ENCODE peak calls at places on chromosomes 7 and 10, in five cellular contexts. M is naive thymus-derived CD4-positive, alpha-beta T cell; W is psoas muscle; D is IMR-90; H is fibroblast of lung. Q is an unnamed sample.
A peak's percentile ranks its signal among the peaks of the same experiment; 100 is the strongest.

GRCh38 chr10:20040012-20040411 is 223.8 kb downstream of the PLXDC2 start:
- DNase-seq in M (no peak), W (no peak), D (no peak), H (peak; percentile 19), Q (no peak)

GRCh38 chr10:109913351-109913902 is 9.9 kb downstream of the XPNPEP1 start:
- DNase-seq in M (no peak), D (no peak), H (no peak), W (no peak), Q (no peak)

GRCh38 chr7:43531700-43532099 is 51.2 kb upstream of the STK17A start:
- DNase-seq in M (no peak), D (no peak), W (no peak), H (no peak), Q (no peak)

GRCh38 chr10:107913317-107914294 is 749.1 kb upstream of the SORCS1 start:
- DNase-seq in W (no peak), D (no peak), H (no peak), M (no peak), Q (no peak)

GRCh38 chr10:68721673-68721963 is 579 bp downstream of the CCAR1 start:
- DNase-seq in M (peak; percentile 0), D (no peak), H (no peak), W (no peak), Q (no peak)

GRCh38 chr7:85685901-85686300 is 499.0 kb upstream of the SEMA3D start:
- DNase-seq in D (no peak), M (no peak), H (no peak), W (no peak), Q (no peak)

GRCh38 chr10:114413398-114413797 is 9.1 kb upstream of the AFAP1L2 start:
- DNase-seq in M (no peak), W (no peak), H (peak; percentile 38), D (no peak), Q (no peak)

GRCh38 chr10:59847326-59847725 is 59.0 kb downstream of the CCDC6 start:
- DNase-seq in M (no peak), D (no peak), W (no peak), H (no peak), Q (no peak)

GRCh38 chr10:63700209-63700934 is 179.2 kb downstream of the REEP3 start:
- DNase-seq in W (peak; percentile 64), H (peak; percentile 99), D (peak; percentile 99), M (no peak), Q (no peak)

GRCh38 chr10:99913831-99914235 is 95.9 kb downstream of the DNMBP start:
- DNase-seq in H (peak; percentile 32), W (no peak), D (no peak), M (no peak), Q (no peak)

GRCh38 chr10:88499569-88500470 is 83.3 kb downstream of the RNLS start:
- DNase-seq in M (no peak), H (peak; percentile 87), W (no peak), D (peak; percentile 71), Q (no peak)

GRCh38 chr7:76381814-76382213 is 23.0 kb upstream of the YWHAG start:
- DNase-seq in H (no peak), M (no peak), D (no peak), W (no peak), Q (no peak)

GRCh38 chr7:121505540-121506182 is 109.6 kb upstream of the FAM3C start:
- DNase-seq in H (no peak), D (no peak), M (no peak), W (no peak), Q (no peak)

GRCh38 chr10:2953495-2953894 is 113.9 kb upstream of the PFKP start:
- DNase-seq in W (no peak), H (peak; percentile 21), D (no peak), M (no peak), Q (no peak)

GRCh38 chr10:67788028-67788886 is 49.7 kb downstream of the DNAJC12 start:
- DNase-seq in M (peak; percentile 52), D (no peak), W (peak; percentile 63), H (peak; percentile 9), Q (peak; percentile 56)

GRCh38 chr7:116216956-116217570 is 6.7 kb downstream of the TES start:
- DNase-seq in H (no peak), D (peak; percentile 61), M (no peak), W (no peak), Q (no peak)

GRCh38 chr7:19020711-19021110 is 96.7 kb downstream of the TWIST1 start:
- DNase-seq in W (no peak), H (peak; percentile 91), D (peak; percentile 41), M (no peak), Q (no peak)

GRCh38 chr7:105298439-105298894 is 90.3 kb downstream of the SRPK2 start:
- DNase-seq in D (no peak), H (no peak), W (no peak), M (no peak), Q (peak; percentile 12)

GRCh38 chr10:14325325-14325955 is 5.3 kb downstream of the FRMD4A start:
- DNase-seq in D (peak; percentile 12), W (no peak), H (no peak), M (peak; percentile 17), Q (peak; percentile 26)

GRCh38 chr7:106305732-106306131 is 20.9 kb upstream of the NAMPT start:
- DNase-seq in D (no peak), M (no peak), W (no peak), H (no peak), Q (no peak)

GRCh38 chr10:26391701-26392695 is 46.1 kb upstream of the APBB1IP start:
- DNase-seq in M (peak; percentile 25), D (no peak), W (no peak), H (no peak), Q (no peak)

GRCh38 chr7:46214526-46214925 is 293.5 kb upstream of the IGFBP3 start:
- DNase-seq in D (no peak), M (no peak), H (no peak), W (no peak), Q (no peak)
- H3K4me1 ChIP-seq in D (peaks cover 4% of the 10 kb centered on the region), M (no peaks in the 10 kb centered on the region), H (no peaks in the 10 kb centered on the region), W (no peaks in the 10 kb centered on the region), Q (no peaks in the 10 kb centered on the region)

GRCh38 chr10:119235381-119235780 is 28.0 kb downstream of the GRK5 start:
- DNase-seq in H (peak; percentile 66), M (no peak), D (peak; percentile 44), W (peak; percentile 41), Q (no peak)

GRCh38 chr10:119242191-119242590 is 34.8 kb downstream of the GRK5 start:
- DNase-seq in M (no peak), D (no peak), H (no peak), W (no peak), Q (no peak)

GRCh38 chr10:119237722-119238436 is 30.5 kb downstream of the GRK5 start:
- DNase-seq in W (no peak), M (no peak), H (no peak), D (peak; percentile 52), Q (no peak)

GRCh38 chr10:119241066-119241465 is 33.7 kb downstream of the GRK5 start:
- DNase-seq in M (no peak), W (no peak), D (no peak), H (no peak), Q (no peak)

DNA sequence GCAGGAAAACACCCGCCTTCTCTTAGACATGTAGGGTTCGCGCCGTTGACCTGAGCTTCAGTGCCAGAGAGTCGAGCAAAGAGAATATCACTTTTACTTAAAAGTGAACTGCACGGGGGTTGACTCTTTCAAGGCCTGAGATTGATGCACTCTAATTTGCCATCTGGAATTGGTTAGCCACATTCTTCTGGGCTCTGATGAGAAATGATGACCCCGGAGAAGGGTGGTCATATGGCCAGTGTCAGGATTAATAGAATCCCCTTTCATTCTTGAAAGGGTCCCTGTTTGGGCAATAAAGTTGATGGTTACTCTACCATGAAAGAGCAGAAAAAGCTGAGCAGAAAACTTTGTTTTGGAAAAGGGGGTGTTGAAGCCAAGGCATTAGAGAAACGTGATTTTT is 31.2 kb downstream of the GRK5 start:
- DNase-seq in W (no peak), H (peak; percentile 41), M (no peak), D (no peak), Q (no peak)
- H3K4me1 ChIP-seq in W (no peaks in the 10 kb centered on the region), H (peaks cover 20% of the 10 kb centered on the region), M (peaks cover 16% of the 10 kb centered on the region), D (peaks cover 28% of the 10 kb centered on the region), Q (peaks cover 17% of the 10 kb centered on the region)

GRCh38 chr10:86648706-86649426 is 5.5 kb upstream of the OPN4 start:
- DNase-seq in W (peak; percentile 77), D (peak; percentile 68), H (peak; percentile 75), M (no peak), Q (no peak)
- H3K4me1 ChIP-seq in W (peaks cover 19% of the 10 kb centered on the region), D (peaks cover 14% of the 10 kb centered on the region), H (no peaks in the 10 kb centered on the region), M (no peaks in the 10 kb centered on the region), Q (no peaks in the 10 kb centered on the region)

GRCh38 chr7:49645296-49645695 is 128.1 kb upstream of the VWC2 start:
- DNase-seq in W (no peak), M (no peak), D (no peak), H (no peak), Q (no peak)
- H3K4me1 ChIP-seq in W (no peaks in the 10 kb centered on the region), M (no peaks in the 10 kb centered on the region), D (no peaks in the 10 kb centered on the region), H (no peaks in the 10 kb centered on the region), Q (no peaks in the 10 kb centered on the region)

GRCh38 chr10:72297281-72297967 is 23.7 kb downstream of the DDIT4 start:
- DNase-seq in D (peak; percentile 90), M (peak; percentile 98), W (peak; percentile 90), H (peak; percentile 97), Q (peak; percentile 98)
- H3K4me1 ChIP-seq in D (peaks cover 10% of the 10 kb centered on the region), M (peaks cover 37% of the 10 kb centered on the region), W (peaks cover 16% of the 10 kb centered on the region), H (peaks cover 11% of the 10 kb centered on the region), Q (peaks cover 64% of the 10 kb centered on the region)

GRCh38 chr7:47183896-47184629 is 397.8 kb downstream of the TNS3 start:
- DNase-seq in D (no peak), M (no peak), H (no peak), W (no peak), Q (no peak)
- H3K4me1 ChIP-seq in D (peaks cover 7% of the 10 kb centered on the region), M (no peaks in the 10 kb centered on the region), H (no peaks in the 10 kb centered on the region), W (peaks cover 54% of the 10 kb centered on the region), Q (no peaks in the 10 kb centered on the region)

Q was measured in CD4-positive, alpha-beta memory T cell.